ENCODE peak calls at places on chromosome 17, in four cellular contexts. One of them, this sample, is unnamed.

GRCh38 chr17:58822148-58823050 is 66.7 kb downstream of the PPM1E start:
- DNase-seq in breast epithelium: no peak
- DNase-seq in K562: no peak
- DNase-seq in progenitor cell of endocrine pancreas: no peak
- DNase-seq in this sample: no peak

GRCh38 chr17:17393976-17394375 is 82.8 kb upstream of the MED9 start:
- DNase-seq in breast epithelium: no peak
- DNase-seq in progenitor cell of endocrine pancreas: no peak
- DNase-seq in K562: no peak
- DNase-seq in this sample: no peak

GRCh38 chr17:15996322-15996721 is 3.2 kb downstream of the ZSWIM7 start:
- DNase-seq in breast epithelium: no peak
- DNase-seq in progenitor cell of endocrine pancreas: no peak
- DNase-seq in K562: no peak
- DNase-seq in this sample: no peak

GRCh38 chr17:78129385-78130079 is 977 bp upstream of the TMC6 start:
- DNase-seq in breast epithelium: no peak
- DNase-seq in K562: no peak
- DNase-seq in progenitor cell of endocrine pancreas: no peak
- DNase-seq in this sample: no peak

GRCh38 chr17:50861822-50862528 is 4.2 kb downstream of the TOB1 start:
- DNase-seq in breast epithelium: no peak
- DNase-seq in K562: no peak
- DNase-seq in progenitor cell of endocrine pancreas: no peak
- DNase-seq in this sample: no peak

GRCh38 chr17:39716073-39716818 is 14.1 kb downstream of the MIEN1 start:
- DNase-seq in progenitor cell of endocrine pancreas: no peak
- DNase-seq in breast epithelium: no peak
- DNase-seq in K562: no peak
- DNase-seq in this sample: no peak

GRCh38 chr17:17748179-17748578 is 66.9 kb downstream of the RAI1 start:
- DNase-seq in K562: no peak
- DNase-seq in progenitor cell of endocrine pancreas: no peak
- DNase-seq in breast epithelium: no peak
- DNase-seq in this sample: no peak

GRCh38 chr17:7336240-7337175 is at the start of gene ACAP1:
- DNase-seq in progenitor cell of endocrine pancreas: no peak
- DNase-seq in K562: peak; percentile 44
- DNase-seq in breast epithelium: no peak
- DNase-seq in this sample: no peak

GRCh38 chr17:7883781-7884386 is 4.7 kb upstream of the CHD3 start:
- DNase-seq in K562: peak; percentile 37
- DNase-seq in breast epithelium: no peak
- DNase-seq in progenitor cell of endocrine pancreas: no peak
- DNase-seq in this sample: no peak

GRCh38 chr17:76370261-76370993 is 14.0 kb upstream of the SPHK1 start:
- DNase-seq in breast epithelium: peak; percentile 87
- DNase-seq in K562: peak; percentile 58
- DNase-seq in progenitor cell of endocrine pancreas: no peak
- DNase-seq in this sample: no peak

GRCh38 chr17:28643979-28644781 is 778 bp downstream of the BLTP2 start:
- DNase-seq in progenitor cell of endocrine pancreas: peak; percentile 18
- DNase-seq in K562: peak; percentile 70
- DNase-seq in breast epithelium: no peak
- DNase-seq in this sample: no peak

GRCh38 chr17:5583426-5584382 is 605 bp downstream of the NLRP1 start:
- DNase-seq in breast epithelium: no peak
- DNase-seq in K562: peak; percentile 5
- DNase-seq in progenitor cell of endocrine pancreas: no peak
- DNase-seq in this sample: peak; percentile 80

GRCh38 chr17:47990962-47991731 is 20.2 kb downstream of the CDK5RAP3 start:
- DNase-seq in K562: no peak
- DNase-seq in progenitor cell of endocrine pancreas: no peak
- DNase-seq in breast epithelium: no peak
- DNase-seq in this sample: no peak

GRCh38 chr17:79925242-79925957 is 86.2 kb upstream of the CBX4 start:
- DNase-seq in breast epithelium: peak; percentile 60
- DNase-seq in K562: no peak
- DNase-seq in progenitor cell of endocrine pancreas: no peak
- DNase-seq in this sample: peak; percentile 90

GRCh38 chr17:81338301-81339179 is 43.4 kb upstream of the SLC38A10 start:
- DNase-seq in K562: no peak
- DNase-seq in breast epithelium: no peak
- DNase-seq in progenitor cell of endocrine pancreas: no peak
- DNase-seq in this sample: no peak

GRCh38 chr17:17096438-17097178 is 54.4 kb downstream of the MPRIP start:
- DNase-seq in progenitor cell of endocrine pancreas: no peak
- DNase-seq in K562: no peak
- DNase-seq in breast epithelium: no peak
- DNase-seq in this sample: no peak

DNA sequence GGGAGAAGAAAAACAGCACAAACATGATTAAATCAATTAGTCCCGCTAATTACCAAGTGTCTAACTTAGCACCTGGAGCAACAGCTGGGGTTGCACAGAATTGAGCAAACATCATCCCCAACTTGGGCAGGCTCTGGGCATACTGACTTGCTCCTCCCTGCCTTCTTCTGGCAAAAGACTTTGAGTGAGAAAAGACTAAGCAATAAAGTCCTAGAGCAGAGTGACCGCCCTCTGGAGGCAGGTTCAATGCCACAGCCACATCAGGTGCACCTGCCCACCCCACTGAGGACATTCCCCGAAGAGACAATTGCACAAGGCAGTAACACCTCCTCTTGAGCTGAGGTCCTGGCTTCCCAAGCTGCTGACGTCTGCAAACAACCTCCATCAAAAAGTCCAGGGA is 358.3 kb downstream of the SOX9 start:
- DNase-seq in progenitor cell of endocrine pancreas: no peak
- DNase-seq in breast epithelium: no peak
- DNase-seq in K562: no peak
- DNase-seq in this sample: no peak
- TF ChIP-seq CTCF in progenitor cell of endocrine pancreas: peak; percentile 24
- TF ChIP-seq CTCF in breast epithelium: no peak
- TF ChIP-seq CTCF in K562: no peak
- TF ChIP-seq CTCF in this sample: no peak

GRCh38 chr17:10631048-10631700 is 25.9 kb downstream of the MYH3 start:
- DNase-seq in K562: peak; percentile 48
- DNase-seq in breast epithelium: no peak
- DNase-seq in progenitor cell of endocrine pancreas: peak; percentile 30
- DNase-seq in this sample: no peak

GRCh38 chr17:10633738-10634379 is 23.2 kb downstream of the MYH3 start:
- DNase-seq in K562: no peak
- DNase-seq in progenitor cell of endocrine pancreas: no peak
- DNase-seq in breast epithelium: no peak
- DNase-seq in this sample: no peak

GRCh38 chr17:10631701-10632100 is 25.4 kb downstream of the MYH3 start:
- DNase-seq in progenitor cell of endocrine pancreas: no peak
- DNase-seq in breast epithelium: no peak
- DNase-seq in K562: no peak
- DNase-seq in this sample: no peak

GRCh38 chr17:10638151-10638550 is 19.0 kb downstream of the MYH3 start:
- DNase-seq in K562: no peak
- DNase-seq in progenitor cell of endocrine pancreas: no peak
- DNase-seq in breast epithelium: no peak
- DNase-seq in this sample: no peak

DNA sequence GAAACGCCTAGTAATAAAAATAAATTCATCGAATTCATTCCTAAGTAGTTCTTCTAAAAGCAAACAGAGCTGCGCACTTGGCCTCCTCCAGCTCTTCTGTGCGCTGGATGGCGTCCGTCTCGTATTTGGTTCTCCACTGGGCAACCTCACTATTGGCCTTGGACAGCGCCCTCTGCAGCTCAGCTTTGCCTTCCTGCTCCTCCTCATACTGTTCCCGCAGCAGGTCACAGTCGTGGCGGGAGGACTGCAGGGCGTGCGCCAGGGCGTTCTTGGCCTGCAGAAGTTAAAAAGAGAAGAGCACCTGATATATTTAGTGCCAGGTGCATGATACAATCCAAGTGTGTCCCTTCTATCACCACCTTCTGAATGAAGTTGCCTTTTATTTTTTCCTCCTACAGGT is 21.8 kb downstream of the MYH3 start:
- DNase-seq in breast epithelium: no peak
- DNase-seq in K562: no peak
- DNase-seq in progenitor cell of endocrine pancreas: no peak
- DNase-seq in this sample: no peak
- TF ChIP-seq CTCF in breast epithelium: no peak
- TF ChIP-seq CTCF in K562: peak; percentile 21
- TF ChIP-seq CTCF in progenitor cell of endocrine pancreas: no peak
- TF ChIP-seq CTCF in this sample: no peak

GRCh38 chr17:43907425-43907981 is at the start of gene MPP2:
- DNase-seq in K562: peak; percentile 77
- DNase-seq in progenitor cell of endocrine pancreas: peak; percentile 72
- DNase-seq in breast epithelium: peak; percentile 65
- DNase-seq in this sample: peak; percentile 90
- TF ChIP-seq CTCF in K562: no peak
- TF ChIP-seq CTCF in progenitor cell of endocrine pancreas: peak; percentile 20
- TF ChIP-seq CTCF in breast epithelium: no peak
- TF ChIP-seq CTCF in this sample: peak; percentile 40

GRCh38 chr17:62064791-62065563 is at the start of gene MED13:
- DNase-seq in K562: peak; percentile 72
- DNase-seq in progenitor cell of endocrine pancreas: peak; percentile 43
- DNase-seq in breast epithelium: peak; percentile 50
- DNase-seq in this sample: peak; percentile 89
- TF ChIP-seq CTCF in K562: no peak
- TF ChIP-seq CTCF in progenitor cell of endocrine pancreas: no peak
- TF ChIP-seq CTCF in breast epithelium: no peak
- TF ChIP-seq CTCF in this sample: no peak